ENCODE peak calls at places on chromosomes 4 and X, in four cellular contexts. C is HL-60, Q is K562, L is GM12878. A is an unnamed sample.

GRCh38 chr4:108385076-108385475 is 216.3 kb upstream of the LEF1 start:
- DNase-seq in Q (no peak), C (no peak), L (no peak), A (no peak)

GRCh38 chrX:137194164-137194563 is 160.4 kb upstream of the GPR101 start:
- DNase-seq in L (peak), C (no peak), Q (peak), A (no peak)

GRCh38 chrX:139083191-139083590 is 371.7 kb upstream of the FGF13 start:
- DNase-seq in Q (no peak), L (no peak), C (no peak), A (no peak)

GRCh38 chr4:7462509-7462971 is 27.8 kb upstream of the PSAPL1 start:
- DNase-seq in Q (no peak), C (no peak), L (no peak), A (no peak)

GRCh38 chrX:30278365-30278764 is 30.8 kb downstream of the NR0B1 start:
- DNase-seq in L (no peak), Q (no peak), C (no peak), A (no peak)

GRCh38 chrX:49172280-49172780 is 632 bp downstream of the PLP2 start:
- DNase-seq in C (peak), L (no peak), Q (peak), A (peak)

GRCh38 chr4:11608992-11609391 is 180.3 kb upstream of the HS3ST1 start:
- DNase-seq in C (no peak), Q (no peak), L (no peak), A (no peak)

GRCh38 chrX:30504309-30504708 is 73.3 kb downstream of the TASL start:
- DNase-seq in Q (peak), C (no peak), L (peak), A (no peak)

GRCh38 chr4:1598206-1598605 is 85.9 kb downstream of the FAM53A start:
- DNase-seq in L (no peak), C (no peak), Q (no peak), A (no peak)

GRCh38 chr4:81030061-81030616 is 369 bp upstream of the BMP3 start:
- DNase-seq in L (no peak), Q (no peak), C (no peak), A (no peak)

GRCh38 chrX:107450823-107451509 is 1.5 kb downstream of the FRMPD3 start:
- DNase-seq in C (no peak), L (no peak), Q (peak), A (no peak)

GRCh38 chr4:52932586-52933482 is 70.7 kb downstream of the RASL11B start:
- DNase-seq in C (no peak), L (no peak), Q (no peak), A (no peak)

GRCh38 chr4:83504974-83505373 is 20.1 kb upstream of the ABRAXAS1 start:
- DNase-seq in C (no peak), L (no peak), Q (no peak), A (no peak)

GRCh38 chr4:16176621-16177020 is 49.6 kb downstream of the TAPT1 start:
- DNase-seq in C (no peak), Q (no peak), L (no peak), A (no peak)

GRCh38 chrX:115892787-115893671 is 277.5 kb upstream of the AGTR2 start:
- DNase-seq in C (no peak), L (peak), Q (peak), A (no peak)

GRCh38 chr4:52606040-52606439 is 53.1 kb downstream of the USP46 start:
- DNase-seq in C (no peak), Q (no peak), L (no peak), A (no peak)

GRCh38 chr4:4182835-4183568 is 43.7 kb downstream of the OTOP1 start:
- DNase-seq in L (no peak), Q (peak), C (no peak), A (peak)
- TF ChIP-seq SPI1 in L (no peak), Q (no peak), C (no peak), A (no peak)

GRCh38 chr4:109875106-109875505 is 27.2 kb downstream of the LRIT3 start:
- DNase-seq in C (no peak), Q (no peak), L (no peak), A (no peak)

GRCh38 chr4:109873791-109874514 is 26.0 kb downstream of the LRIT3 start:
- DNase-seq in L (no peak), C (no peak), Q (no peak), A (no peak)

GRCh38 chr4:109872950-109873656 is 25.2 kb downstream of the LRIT3 start:
- DNase-seq in L (no peak), C (no peak), Q (no peak), A (no peak)

GRCh38 chr4:109870061-109870460 is 22.2 kb downstream of the LRIT3 start:
- DNase-seq in L (no peak), Q (no peak), C (no peak), A (no peak)

DNA sequence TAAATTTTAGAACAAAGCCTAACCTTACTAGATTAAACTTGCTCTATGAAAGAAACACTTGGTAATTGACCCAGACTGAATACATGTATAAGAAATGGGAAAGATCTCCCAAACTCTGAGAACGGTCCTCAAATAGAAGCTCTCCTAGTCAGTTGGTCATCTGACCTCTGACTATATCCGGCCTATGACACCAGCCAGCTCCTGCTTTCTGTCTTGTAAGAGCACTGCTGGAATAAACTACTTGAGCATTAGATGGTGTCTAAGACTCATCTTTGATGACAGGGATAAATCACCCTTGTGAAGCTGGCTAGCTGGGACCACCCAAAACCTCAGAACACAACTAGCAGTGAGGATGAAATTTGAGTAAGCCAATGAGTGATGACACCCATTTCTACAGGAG is 24.2 kb downstream of the LRIT3 start:
- DNase-seq in L (no peak), Q (no peak), C (no peak), A (no peak)
- TF ChIP-seq SPI1 in L (no peak), Q (no peak), C (no peak), A (no peak)

GRCh38 chr4:147019061-147019460 is 73.4 kb upstream of the TTC29 start:
- DNase-seq in C (peak), L (no peak), Q (peak), A (no peak)

GRCh38 chr4:147029296-147029695 is 83.6 kb upstream of the TTC29 start:
- DNase-seq in C (no peak), L (no peak), Q (no peak), A (no peak)

DNA sequence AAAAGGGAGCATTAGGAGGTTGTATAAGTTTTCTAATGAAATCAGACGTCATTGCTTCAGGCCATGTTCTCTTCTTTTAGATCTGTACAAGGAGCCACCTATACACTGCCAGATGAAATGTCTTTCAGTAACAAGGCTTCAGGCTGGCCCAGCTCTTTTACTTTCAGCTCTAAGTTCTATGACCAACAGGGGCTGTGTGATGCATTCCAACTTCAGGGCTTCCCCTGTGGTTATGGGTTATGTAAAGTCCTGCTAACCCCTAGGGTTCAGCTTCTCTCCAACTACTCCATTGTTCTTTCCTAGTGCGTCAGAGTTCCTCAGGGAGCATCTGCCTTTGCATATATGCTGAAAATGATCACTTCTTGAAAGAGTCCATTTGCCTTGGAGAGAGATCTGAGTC is 79.4 kb upstream of the TTC29 start:
- DNase-seq in Q (no peak), L (no peak), C (no peak), A (no peak)
- TF ChIP-seq SPI1 in Q (no peak), L (no peak), C (no peak), A (no peak)

DNA sequence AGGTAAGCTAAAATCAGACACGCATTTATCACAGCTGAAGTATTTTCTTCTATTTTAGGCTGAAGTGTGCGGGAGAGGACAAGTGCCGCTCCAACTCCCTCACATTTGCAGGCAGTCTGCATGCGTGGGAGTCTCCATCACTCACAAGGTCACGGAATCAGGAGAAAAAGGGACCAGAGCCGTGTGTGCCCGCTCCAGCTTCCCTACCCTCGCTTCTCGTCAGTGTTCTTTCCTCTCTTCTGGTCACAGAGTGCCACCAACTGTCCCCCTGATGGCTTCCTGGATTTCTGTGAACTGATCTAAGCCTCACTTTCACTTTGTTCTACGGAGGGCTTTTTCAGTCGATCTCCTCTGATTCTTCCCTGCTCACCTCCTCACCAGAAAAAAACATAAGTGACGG is 407.3 kb upstream of the AADAT start:
- DNase-seq in Q (no peak), L (peak), C (no peak), A (no peak)
- TF ChIP-seq SPI1 in Q (no peak), L (no peak), C (no peak), A (no peak)

A was measured in GM12891.